ENCODE peak calls at places on chromosomes 6 and 20, in six cellular contexts. B is activated naive CD4-positive, alpha-beta T cell treated with anti-CD3 and anti-CD28 coated beads, Interleukin-2, amount 50 U/mL, for 72 hours; N is CD8-positive, alpha-beta T cell; X is activated naive CD8-positive, alpha-beta T cell treated with anti-CD3 and anti-CD28 coated beads, Interleukin-2, amount 10 ng/mL, durations not matched to agents 7 days and 5 days; T is iPS DF 6.9; O is lower lobe of right lung. A is an unnamed sample.

GRCh38 chr6:10587694-10588392 is 66.7 kb downstream of the GCNT2 start:
- DNase-seq in T (no peak), O (no peak), X (peak; percentile 35), B (no peak), N (no peak), A (no peak)

GRCh38 chr6:31125162-31125561 is 4.9 kb upstream of the CDSN start:
- DNase-seq in B (no peak), O (peak; percentile 61), T (no peak), X (no peak), N (no peak), A (no peak)

GRCh38 chr20:57498425-57499400 is 26.2 kb downstream of the CTCFL start:
- DNase-seq in X (no peak), N (no peak), O (no peak), T (no peak), B (no peak), A (no peak)

GRCh38 chr6:19433101-19433500 is 404.1 kb upstream of the ID4 start:
- DNase-seq in N (no peak), B (no peak), X (no peak), O (no peak), T (no peak), A (no peak)

GRCh38 chr6:151905854-151906253 is 98.4 kb downstream of the ESR1 start:
- DNase-seq in O (no peak), B (no peak), T (no peak), N (no peak), X (no peak), A (no peak)

GRCh38 chr6:35663447-35664235 is 25.1 kb downstream of the FKBP5 start:
- DNase-seq in X (no peak), O (no peak), T (no peak), B (no peak), N (no peak), A (no peak)

GRCh38 chr6:79084693-79085092 is 6.6 kb upstream of the PHIP start:
- DNase-seq in O (no peak), B (no peak), T (no peak), N (no peak), X (no peak), A (no peak)

GRCh38 chr20:25695532-25696383 is 895 bp downstream of the ZNF337 start:
- DNase-seq in N (no peak), O (no peak), X (no peak), T (no peak), B (no peak), A (no peak)

GRCh38 chr6:144314003-144314485 is 28.9 kb downstream of the UTRN start:
- DNase-seq in X (no peak), T (no peak), O (peak; percentile 87), B (no peak), N (no peak), A (no peak)

GRCh38 chr6:148999921-149000589 is 253.2 kb downstream of the UST start:
- DNase-seq in B (no peak), X (no peak), T (no peak), N (no peak), O (peak; percentile 57), A (no peak)

GRCh38 chr6:337782-338464 is 45.6 kb downstream of the DUSP22 start:
- DNase-seq in O (no peak), X (peak; percentile 49), T (no peak), B (no peak), N (no peak), A (no peak)

GRCh38 chr20:9458075-9458818 is 56.1 kb upstream of the LAMP5 start:
- DNase-seq in O (no peak), X (no peak), N (no peak), T (peak; percentile 16), B (no peak), A (no peak)

GRCh38 chr6:117545161-117545595 is 57.1 kb downstream of the GOPC start:
- DNase-seq in B (no peak), N (no peak), O (no peak), X (no peak), T (no peak), A (no peak)

GRCh38 chr6:142235247-142235646 is 66.6 kb upstream of the ADGRG6 start:
- DNase-seq in B (no peak), N (no peak), T (peak; percentile 5), O (no peak), X (no peak), A (no peak)

GRCh38 chr6:160353950-160354496 is 5.8 kb downstream of the SLC22A3 start:
- DNase-seq in N (no peak), B (no peak), X (no peak), T (no peak), O (no peak), A (no peak)

GRCh38 chr20:4813839-4814695 is 92.4 kb downstream of the PRND start:
- DNase-seq in O (no peak), T (no peak), X (peak; percentile 58), B (peak; percentile 82), N (peak; percentile 76), A (peak; percentile 64)

GRCh38 chr6:157954150-157955117 is 27.2 kb upstream of the SYNJ2 start:
- DNase-seq in T (no peak), N (no peak), O (no peak), B (no peak), X (no peak), A (no peak)